ENCODE peak calls at places on chromosomes 4 and X, in four cellular contexts. Q, O, H and B are unnamed samples.

GRCh38 chr4:6539009-6539764 is 35.8 kb upstream of the MAN2B2 start:
- DNase-seq in H (no peak), O (no peak), Q (no peak), B (no peak)

GRCh38 chr4:41189669-41190068 is 24.7 kb downstream of the APBB2 start:
- DNase-seq in H (no peak), Q (no peak), O (no peak), B (no peak)

GRCh38 chr4:159395693-159396092 is 292.8 kb downstream of the RAPGEF2 start:
- DNase-seq in O (no peak), H (no peak), Q (no peak), B (no peak)

GRCh38 chrX:67599532-67599931 is 55.7 kb downstream of the AR start:
- DNase-seq in H (no peak), Q (no peak), O (no peak), B (no peak)

GRCh38 chr4:3388461-3389185 is 53.1 kb upstream of the HGFAC start:
- DNase-seq in H (no peak), Q (peak; percentile 86), O (no peak), B (no peak)

GRCh38 chrX:153592966-153593688 is 5.8 kb downstream of the CCNQ start:
- DNase-seq in Q (no peak), H (no peak), O (no peak), B (no peak)

GRCh38 chr4:163415668-163416067 is 57.9 kb downstream of the TKTL2 start:
- DNase-seq in Q (no peak), H (no peak), O (no peak), B (no peak)

GRCh38 chr4:86035688-86036087 is 324.2 kb downstream of the MAPK10 start:
- DNase-seq in Q (no peak), O (no peak), H (no peak), B (no peak)

GRCh38 chrX:23118890-23119527 is 119.2 kb downstream of the DDX53 start:
- DNase-seq in Q (no peak), H (no peak), O (no peak), B (no peak)

GRCh38 chr4:159607824-159608223 is 504.9 kb downstream of the RAPGEF2 start:
- DNase-seq in Q (no peak), H (no peak), O (peak; percentile 84), B (no peak)

GRCh38 chr4:2828758-2829181 is 14.9 kb upstream of the ADD1 start:
- DNase-seq in Q (no peak), O (no peak), H (no peak), B (no peak)

GRCh38 chr4:19999775-20000414 is 251.8 kb upstream of the SLIT2 start:
- DNase-seq in O (no peak), H (no peak), Q (no peak), B (no peak)

GRCh38 chrX:14032383-14032782 is 2.7 kb upstream of the GEMIN8 start:
- DNase-seq in O (no peak), Q (peak; percentile 68), H (peak; percentile 53), B (peak; percentile 46)

GRCh38 chr4:52251864-52252263 is 200.8 kb downstream of the SPATA18 start:
- DNase-seq in O (no peak), H (no peak), Q (no peak), B (no peak)

GRCh38 chr4:158996669-158997074 is 106.2 kb upstream of the RAPGEF2 start:
- DNase-seq in Q (peak; percentile 90), H (peak; percentile 87), O (peak; percentile 91), B (no peak)

GRCh38 chrX:13764284-13764683 is 29.7 kb downstream of the OFD1 start:
- DNase-seq in H (no peak), O (no peak), Q (no peak), B (no peak)

GRCh38 chr4:128333309-128334006 is 45.8 kb upstream of the PGRMC2 start:
- DNase-seq in O (no peak), Q (no peak), H (no peak), B (no peak)

GRCh38 chr4:14241574-14241973 is 614.0 kb upstream of the BOD1L1 start:
- DNase-seq in O (no peak), Q (no peak), H (no peak), B (no peak)

GRCh38 chr4:25320374-25321172 is 8.0 kb downstream of the ZCCHC4 start:
- DNase-seq in H (peak; percentile 17), Q (peak; percentile 77), O (no peak), B (no peak)

GRCh38 chr4:15556533-15556932 is 86.9 kb downstream of the CC2D2A start:
- DNase-seq in O (no peak), Q (no peak), H (no peak), B (no peak)

GRCh38 chrX:14529288-14529989 is at the start of gene GLRA2:
- DNase-seq in Q (peak; percentile 27), O (no peak), H (peak; percentile 1), B (peak; percentile 41)

GRCh38 chrX:68652327-68652930 is 5.0 kb downstream of the STARD8 start:
- DNase-seq in H (peak; percentile 44), Q (no peak), O (no peak), B (no peak)

GRCh38 chr4:169439244-169439643 is 168.5 kb upstream of the SH3RF1 start:
- DNase-seq in O (no peak), Q (peak; percentile 52), H (no peak), B (no peak)

GRCh38 chrX:30795981-30796958 is 92.8 kb downstream of the TAB3 start:
- DNase-seq in O (no peak), H (no peak), Q (no peak), B (no peak)

GRCh38 chrX:105552395-105552794 is 269.9 kb upstream of the NRK start:
- DNase-seq in Q (peak; percentile 1), O (no peak), H (peak; percentile 17), B (no peak)

GRCh38 chr4:122775987-122776836 is 43.7 kb downstream of the BBS12 start:
- DNase-seq in O (no peak), H (no peak), Q (no peak), B (no peak)

GRCh38 chr4:182925298-182925738 is 8.1 kb upstream of the DCTD start:
- DNase-seq in Q (peak; percentile 81), H (peak; percentile 85), O (no peak), B (peak; percentile 57)

GRCh38 chrX:26203556-26203955 is 11.3 kb downstream of the MAGEB6 start:
- DNase-seq in H (no peak), O (no peak), Q (no peak), B (no peak)

GRCh38 chr4:107719211-107719926 is 665 bp downstream of the PAPSS1 start:
- DNase-seq in H (peak; percentile 20), Q (peak; percentile 40), O (no peak), B (no peak)

GRCh38 chr4:1367230-1367935 is 20.4 kb downstream of the UVSSA start:
- DNase-seq in H (no peak), Q (no peak), O (no peak), B (no peak)

GRCh38 chr4:107708225-107708624 is 11.8 kb downstream of the PAPSS1 start:
- DNase-seq in O (no peak), H (no peak), Q (no peak), B (no peak)

GRCh38 chr4:38856524-38857337 is at the start of gene TLR6:
- DNase-seq in O (no peak), H (peak; percentile 88), Q (peak; percentile 67), B (peak; percentile 51)

GRCh38 chr4:148240241-148240640 is 202.0 kb downstream of the NR3C2 start:
- DNase-seq in Q (no peak), H (no peak), O (no peak), B (no peak)

DNA sequence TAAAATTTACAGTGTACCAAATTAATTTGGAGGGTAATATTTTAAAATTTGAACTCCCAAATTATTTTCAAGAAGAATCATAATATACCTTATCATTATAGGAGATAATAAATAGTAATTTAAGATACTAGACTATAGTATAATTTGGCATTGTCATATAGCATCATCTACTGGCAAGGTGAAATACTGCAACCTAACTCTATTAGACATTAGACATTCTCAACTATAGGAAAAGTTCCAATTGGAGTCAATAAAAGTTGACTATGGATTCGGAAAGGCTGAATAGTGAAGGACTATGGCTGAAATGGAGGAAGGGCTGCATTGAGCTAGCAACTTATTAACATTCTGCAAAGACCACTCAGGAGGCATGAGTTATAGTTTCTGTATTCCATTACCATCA is 113.0 kb downstream of the PRDM5 start:
- DNase-seq in O (no peak), H (no peak), Q (no peak), B (no peak)
- TF ChIP-seq CTCF in O (peak; percentile 38), H (no peak), Q (peak; percentile 35), B (no peak)

GRCh38 chr4:175252642-175253041 is 334.5 kb downstream of the ADAM29 start:
- DNase-seq in Q (no peak), O (no peak), H (no peak), B (no peak)
- TF ChIP-seq CTCF in Q (no peak), O (no peak), H (no peak), B (no peak)

GRCh38 chr4:17469931-17470674 is 41.8 kb downstream of the QDPR start:
- DNase-seq in O (no peak), Q (no peak), H (no peak), B (no peak)

GRCh38 chr4:17463606-17464005 is 48.3 kb downstream of the QDPR start:
- DNase-seq in Q (no peak), O (no peak), H (no peak), B (no peak)

GRCh38 chr4:17468638-17469221 is 43.2 kb downstream of the QDPR start:
- DNase-seq in O (no peak), H (peak; percentile 23), Q (peak; percentile 57), B (peak; percentile 36)
- TF ChIP-seq CTCF in O (peak; percentile 53), H (peak; percentile 31), Q (peak; percentile 45), B (peak; percentile 88)

GRCh38 chrX:38220024-38220935 is at the start of gene SRPX:
- DNase-seq in O (no peak), Q (no peak), H (peak; percentile 52), B (peak; percentile 38)
- TF ChIP-seq CTCF in O (peak; percentile 45), Q (peak; percentile 32), H (no peak), B (peak; percentile 33)